ENCODE peak calls at places on chromosomes 1 and 21, in five cellular contexts. K, M, H, X and W are unnamed samples. For H3K4me1, the result is how much of the 10 kb centered on the place peaks cover.

GRCh38 chr1:38071530-38072266 is 25.1 kb upstream of the POU3F1 start:
- DNase-seq in H (peak), X (no peak), M (peak), K (peak), W (peak)

GRCh38 chr1:6438047-6438525 is 13.5 kb downstream of the ESPN start:
- DNase-seq in M (peak), K (peak), X (peak), H (peak), W (peak)

GRCh38 chr21:43973634-43973955 is 38.5 kb upstream of the TRAPPC10 start:
- DNase-seq in M (no peak), K (no peak), X (no peak), H (no peak), W (no peak)

GRCh38 chr1:111358964-111359363 is 68.3 kb downstream of the CHIA start:
- DNase-seq in M (no peak), H (no peak), X (no peak), K (no peak), W (no peak)

GRCh38 chr1:56414728-56415224 is 164.6 kb downstream of the PLPP3 start:
- DNase-seq in H (peak), M (no peak), K (no peak), X (no peak), W (no peak)

GRCh38 chr1:211643324-211644212 is 31.9 kb downstream of the NEK2 start:
- DNase-seq in X (no peak), K (peak), H (peak), M (no peak), W (peak)

GRCh38 chr1:207495816-207496792 is at the start of gene CR1:
- DNase-seq in M (no peak), K (peak), H (no peak), X (no peak), W (peak)

GRCh38 chr1:76866566-76866965 is 714 bp upstream of the ST6GALNAC5 start:
- DNase-seq in K (no peak), H (no peak), X (no peak), M (no peak), W (no peak)

GRCh38 chr1:90334137-90334536 is 339.2 kb downstream of the ZNF326 start:
- DNase-seq in M (no peak), H (no peak), X (no peak), K (no peak), W (no peak)

GRCh38 chr1:232303221-232303620 is 326.7 kb downstream of the SIPA1L2 start:
- DNase-seq in M (no peak), X (no peak), K (no peak), H (no peak), W (no peak)

DNA sequence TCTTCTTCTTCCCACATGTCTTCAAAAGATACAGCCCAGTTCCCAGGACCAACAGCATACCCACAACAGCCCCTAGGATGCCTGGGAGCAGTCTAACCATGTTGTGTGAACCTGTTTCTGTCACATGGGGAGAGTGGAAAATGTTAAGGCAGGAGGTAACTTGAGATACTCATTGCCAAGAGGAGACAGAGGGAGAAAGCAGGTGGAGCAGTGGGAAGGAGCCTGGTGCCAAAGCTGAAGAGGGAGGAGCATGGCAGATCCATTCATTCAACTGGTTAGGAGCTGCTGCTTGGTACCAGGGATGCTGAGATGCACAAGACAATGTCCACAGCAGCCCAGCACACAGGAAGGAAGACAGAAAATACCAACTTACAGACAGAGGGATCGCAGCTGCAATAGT is 149.8 kb upstream of the ETV3 start:
- DNase-seq in M (no peak), K (no peak), X (no peak), H (no peak), W (no peak)
- TF ChIP-seq MXI1 in M (no peak), K (no peak), X (no peak), H (no peak), W (no peak)

GRCh38 chr1:200669314-200670214 is at the start of gene DDX59:
- DNase-seq in X (peak), M (peak), K (peak), H (peak), W (peak)

GRCh38 chr1:200670215-200671118 is 760 bp upstream of the DDX59 start:
- DNase-seq in M (peak), X (no peak), H (peak), K (peak), W (peak)

GRCh38 chr1:200668514-200669313 is 993 bp downstream of the DDX59 start:
- DNase-seq in X (no peak), K (peak), M (no peak), H (no peak), W (no peak)

GRCh38 chr1:200666309-200666708 is 3.4 kb downstream of the DDX59 start:
- DNase-seq in M (no peak), X (no peak), H (no peak), K (no peak), W (no peak)

GRCh38 chr1:200665851-200666250 is 3.9 kb downstream of the DDX59 start:
- DNase-seq in X (no peak), K (no peak), M (no peak), H (no peak), W (no peak)
- H3K4me1 ChIP-seq in X (under half), K (under half), M (under half), H (under half), W (under half)

GRCh38 chr1:118862755-118863154 is 125.4 kb downstream of the TBX15 start:
- DNase-seq in M (no peak), X (no peak), K (no peak), H (peak), W (no peak)
- TF ChIP-seq MXI1 in M (no peak), X (no peak), K (no peak), H (no peak), W (no peak)

GRCh38 chr1:40817791-40818263 is 34.2 kb downstream of the KCNQ4 start:
- DNase-seq in M (no peak), K (no peak), X (no peak), H (no peak), W (no peak)

GRCh38 chr1:40819101-40819500 is 35.5 kb downstream of the KCNQ4 start:
- DNase-seq in K (no peak), H (no peak), M (no peak), X (no peak), W (no peak)

GRCh38 chr1:40818264-40818961 is 34.8 kb downstream of the KCNQ4 start:
- DNase-seq in X (no peak), H (no peak), K (peak), M (no peak), W (no peak)

GRCh38 chr1:40820911-40821693 is 37.5 kb downstream of the KCNQ4 start:
- DNase-seq in K (peak), H (no peak), M (no peak), X (no peak), W (peak)

DNA sequence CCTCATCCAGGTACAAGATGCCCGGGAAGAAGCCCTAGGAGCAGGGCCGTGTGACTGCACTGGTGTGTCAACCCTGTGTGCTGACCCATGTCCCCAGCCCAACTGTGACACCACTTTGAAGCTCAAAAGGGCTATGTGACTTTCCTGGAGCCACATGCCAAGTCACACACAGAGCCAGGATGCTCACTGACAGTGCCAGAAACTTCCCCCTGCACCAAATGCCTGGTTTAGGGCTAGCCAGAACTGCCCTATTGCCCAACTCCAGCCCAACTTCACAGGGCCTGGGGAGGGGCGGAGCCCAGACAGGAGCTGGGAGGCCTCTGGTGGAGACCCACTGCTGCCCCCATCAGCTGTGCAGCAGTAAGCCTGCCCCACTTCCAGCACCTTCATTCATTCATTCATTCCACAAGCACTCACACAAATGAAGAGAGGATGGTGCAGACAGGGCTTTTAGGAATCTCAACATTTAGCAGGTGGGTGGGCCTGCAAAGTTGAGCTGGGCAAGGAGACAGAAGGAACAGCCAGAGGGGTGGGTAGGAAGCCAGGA is 36.7 kb downstream of the KCNQ4 start:
- DNase-seq in H (no peak), X (no peak), M (no peak), K (peak), W (peak)
- H3K4me1 ChIP-seq in H (under half), X (under half), M (under half), K (half or more), W (under half)